ENCODE peak calls at places on chromosomes 12 and 14, in six cellular contexts. One of them, this sample, is unnamed.

GRCh38 chr12:22979854-22980253 is 354.9 kb downstream of the ETNK1 start:
- DNase-seq in MCF 10A: no peak
- DNase-seq in CD8-positive, alpha-beta memory T cell: no peak
- DNase-seq in ecto neural progenitor cell: no peak
- DNase-seq in amniotic stem cell: no peak
- DNase-seq in left kidney: no peak
- DNase-seq in this sample: no peak

GRCh38 chr12:24111101-24111500 is 161.6 kb upstream of the SOX5 start:
- DNase-seq in CD8-positive, alpha-beta memory T cell: no peak
- DNase-seq in amniotic stem cell: no peak
- DNase-seq in left kidney: no peak
- DNase-seq in ecto neural progenitor cell: no peak
- DNase-seq in MCF 10A: peak; percentile 32
- DNase-seq in this sample: no peak

GRCh38 chr12:124680863-124681778 is 113.7 kb upstream of the NCOR2 start:
- DNase-seq in amniotic stem cell: no peak
- DNase-seq in CD8-positive, alpha-beta memory T cell: no peak
- DNase-seq in MCF 10A: peak; percentile 91
- DNase-seq in left kidney: peak; percentile 59
- DNase-seq in ecto neural progenitor cell: peak; percentile 73
- DNase-seq in this sample: no peak

GRCh38 chr12:123854918-123855317 is 92.8 kb downstream of the DNAH10 start:
- DNase-seq in ecto neural progenitor cell: no peak
- DNase-seq in amniotic stem cell: no peak
- DNase-seq in left kidney: no peak
- DNase-seq in CD8-positive, alpha-beta memory T cell: no peak
- DNase-seq in MCF 10A: no peak
- DNase-seq in this sample: no peak

GRCh38 chr14:90383731-90384542 is 12.9 kb upstream of the CALM1 start:
- DNase-seq in CD8-positive, alpha-beta memory T cell: peak; percentile 72
- DNase-seq in amniotic stem cell: no peak
- DNase-seq in ecto neural progenitor cell: peak; percentile 76
- DNase-seq in MCF 10A: no peak
- DNase-seq in left kidney: peak; percentile 84
- DNase-seq in this sample: no peak

GRCh38 chr12:91180577-91180976 is 2.0 kb downstream of the DCN start:
- DNase-seq in CD8-positive, alpha-beta memory T cell: no peak
- DNase-seq in amniotic stem cell: peak; percentile 34
- DNase-seq in left kidney: peak; percentile 55
- DNase-seq in ecto neural progenitor cell: no peak
- DNase-seq in MCF 10A: peak; percentile 36
- DNase-seq in this sample: no peak

GRCh38 chr14:54737132-54737711 is 165.4 kb downstream of the GCH1 start:
- DNase-seq in MCF 10A: peak; percentile 18
- DNase-seq in left kidney: no peak
- DNase-seq in amniotic stem cell: no peak
- DNase-seq in CD8-positive, alpha-beta memory T cell: no peak
- DNase-seq in ecto neural progenitor cell: no peak
- DNase-seq in this sample: no peak

GRCh38 chr12:2160043-2160442 is 107.3 kb downstream of the CACNA1C start:
- DNase-seq in CD8-positive, alpha-beta memory T cell: no peak
- DNase-seq in MCF 10A: no peak
- DNase-seq in ecto neural progenitor cell: no peak
- DNase-seq in left kidney: no peak
- DNase-seq in amniotic stem cell: no peak
- DNase-seq in this sample: no peak

GRCh38 chr14:24369907-24370687 is 2.1 kb downstream of the NFATC4 start:
- DNase-seq in left kidney: no peak
- DNase-seq in amniotic stem cell: no peak
- DNase-seq in MCF 10A: no peak
- DNase-seq in CD8-positive, alpha-beta memory T cell: no peak
- DNase-seq in ecto neural progenitor cell: no peak
- DNase-seq in this sample: no peak

GRCh38 chr12:91984571-91984970 is 161.1 kb downstream of the BTG1 start:
- DNase-seq in amniotic stem cell: no peak
- DNase-seq in CD8-positive, alpha-beta memory T cell: no peak
- DNase-seq in MCF 10A: no peak
- DNase-seq in ecto neural progenitor cell: no peak
- DNase-seq in left kidney: peak; percentile 46
- DNase-seq in this sample: no peak

GRCh38 chr14:66360526-66360925 is 125.6 kb upstream of the CCDC196 start:
- DNase-seq in MCF 10A: no peak
- DNase-seq in amniotic stem cell: no peak
- DNase-seq in left kidney: peak; percentile 84
- DNase-seq in ecto neural progenitor cell: no peak
- DNase-seq in CD8-positive, alpha-beta memory T cell: no peak
- DNase-seq in this sample: no peak

GRCh38 chr12:30990776-30991175 is 64.2 kb downstream of the TSPAN11 start:
- DNase-seq in ecto neural progenitor cell: no peak
- DNase-seq in amniotic stem cell: no peak
- DNase-seq in MCF 10A: no peak
- DNase-seq in CD8-positive, alpha-beta memory T cell: no peak
- DNase-seq in left kidney: no peak
- DNase-seq in this sample: no peak

GRCh38 chr12:47742253-47742825 is 16.3 kb downstream of the RAPGEF3 start:
- DNase-seq in ecto neural progenitor cell: no peak
- DNase-seq in amniotic stem cell: no peak
- DNase-seq in left kidney: no peak
- DNase-seq in CD8-positive, alpha-beta memory T cell: peak; percentile 49
- DNase-seq in MCF 10A: peak; percentile 64
- DNase-seq in this sample: peak; percentile 59

GRCh38 chr14:62847168-62847567 is 198.1 kb downstream of the KCNH5 start:
- DNase-seq in MCF 10A: no peak
- DNase-seq in ecto neural progenitor cell: no peak
- DNase-seq in left kidney: no peak
- DNase-seq in amniotic stem cell: no peak
- DNase-seq in CD8-positive, alpha-beta memory T cell: no peak
- DNase-seq in this sample: no peak

GRCh38 chr12:47813491-47814196 is 6.1 kb downstream of the HDAC7 start:
- DNase-seq in CD8-positive, alpha-beta memory T cell: no peak
- DNase-seq in MCF 10A: no peak
- DNase-seq in left kidney: peak; percentile 79
- DNase-seq in amniotic stem cell: no peak
- DNase-seq in ecto neural progenitor cell: peak; percentile 76
- DNase-seq in this sample: peak; percentile 38

GRCh38 chr14:96126783-96127271 is 77.8 kb upstream of the BDKRB2 start:
- DNase-seq in left kidney: no peak
- DNase-seq in ecto neural progenitor cell: no peak
- DNase-seq in amniotic stem cell: no peak
- DNase-seq in MCF 10A: no peak
- DNase-seq in CD8-positive, alpha-beta memory T cell: no peak
- DNase-seq in this sample: no peak

This sample was measured in naive B cell.